ENCODE peak calls at places on chromosomes 4 and X, in five cellular contexts. S, N, C, E and O are unnamed samples.
A peak's percentile ranks its signal among the peaks of the same experiment; 100 is the strongest.

GRCh38 chrX:124015721-124016120 is 54.2 kb downstream of the STAG2 start:
- DNase-seq in N (no peak), S (no peak), E (no peak), C (no peak), O (no peak)

GRCh38 chr4:6763330-6763851 is 19.1 kb upstream of the KIAA0232 start:
- DNase-seq in S (no peak), E (peak; percentile 32), N (no peak), C (peak; percentile 98), O (peak; percentile 96)

GRCh38 chr4:181820518-181820917 is 422.7 kb upstream of the TENM3 start:
- DNase-seq in S (no peak), N (no peak), C (no peak), E (no peak), O (no peak)

GRCh38 chr4:69038582-69038981 is 57.7 kb upstream of the UGT2B7 start:
- DNase-seq in C (no peak), E (no peak), N (no peak), S (no peak), O (peak; percentile 84)

GRCh38 chr4:174935607-174936006 is 17.4 kb downstream of the ADAM29 start:
- DNase-seq in E (no peak), S (no peak), C (no peak), N (no peak), O (no peak)

GRCh38 chr4:153571006-153571545 is 104.9 kb downstream of the TMEM131L start:
- DNase-seq in E (no peak), N (no peak), S (no peak), C (no peak), O (no peak)

GRCh38 chr4:81335221-81335912 is 120.3 kb upstream of the PRKG2 start:
- DNase-seq in S (no peak), N (no peak), E (no peak), C (no peak), O (no peak)

GRCh38 chrX:20515841-20516461 is 249.2 kb upstream of the RPS6KA3 start:
- DNase-seq in S (no peak), C (peak; percentile 89), E (no peak), N (peak; percentile 96), O (peak; percentile 91)

GRCh38 chr4:79855081-79855480 is 217.9 kb downstream of the ANTXR2 start:
- DNase-seq in N (no peak), S (no peak), E (no peak), C (no peak), O (no peak)

GRCh38 chr4:139144161-139144859 is 32.7 kb downstream of the ELF2 start:
- DNase-seq in S (no peak), C (peak; percentile 77), E (no peak), N (peak; percentile 62), O (peak; percentile 66)

GRCh38 chr4:152537881-152538280 is 2.0 kb upstream of the FBXW7 start:
- DNase-seq in N (no peak), C (no peak), S (no peak), E (no peak), O (no peak)

GRCh38 chrX:104482757-104483156 is 83.2 kb upstream of the IL1RAPL2 start:
- DNase-seq in S (no peak), N (no peak), C (no peak), E (no peak), O (peak; percentile 13)
- TF ChIP-seq CTCF in S (no peak), N (no peak), C (peak; percentile 30), E (no peak), O (no peak)

GRCh38 chrX:10041383-10041782 is 74.2 kb downstream of the CLDN34 start:
- DNase-seq in C (no peak), N (peak; percentile 73), S (no peak), E (no peak), O (no peak)
- H3K4me3 ChIP-seq in C (no peak overlapping the region), N (no peak overlapping the region), S (no peak overlapping the region), E (no peak overlapping the region), O (no peak overlapping the region)

DNA sequence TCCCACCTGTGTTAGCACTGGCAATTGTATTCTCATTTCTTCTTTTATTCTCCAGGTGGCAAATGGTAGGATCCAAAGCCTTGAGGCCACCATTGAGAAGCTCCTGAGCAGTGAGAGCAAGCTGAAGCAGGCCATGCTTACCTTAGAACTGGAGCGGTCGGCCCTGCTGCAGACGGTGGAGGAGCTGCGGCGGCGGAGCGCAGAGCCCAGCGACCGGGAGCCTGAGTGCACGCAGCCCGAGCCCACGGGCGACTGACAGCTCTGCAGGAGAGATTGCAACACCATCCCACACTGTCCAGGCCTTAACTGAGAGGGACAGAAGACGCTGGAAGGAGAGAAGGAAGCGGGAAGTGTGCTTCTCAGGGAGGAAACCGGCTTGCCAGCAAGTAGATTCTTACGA is 176.9 kb downstream of the PTTG2 start:
- DNase-seq in N (no peak), S (no peak), E (no peak), C (no peak), O (no peak)
- H3K36me3 ChIP-seq in N (peaks cover 21% of the 10 kb centered on the region), S (peaks cover 7% of the 10 kb centered on the region), E (peaks cover 25% of the 10 kb centered on the region), C (no peaks in the 10 kb centered on the region), O (no peaks in the 10 kb centered on the region)

DNA sequence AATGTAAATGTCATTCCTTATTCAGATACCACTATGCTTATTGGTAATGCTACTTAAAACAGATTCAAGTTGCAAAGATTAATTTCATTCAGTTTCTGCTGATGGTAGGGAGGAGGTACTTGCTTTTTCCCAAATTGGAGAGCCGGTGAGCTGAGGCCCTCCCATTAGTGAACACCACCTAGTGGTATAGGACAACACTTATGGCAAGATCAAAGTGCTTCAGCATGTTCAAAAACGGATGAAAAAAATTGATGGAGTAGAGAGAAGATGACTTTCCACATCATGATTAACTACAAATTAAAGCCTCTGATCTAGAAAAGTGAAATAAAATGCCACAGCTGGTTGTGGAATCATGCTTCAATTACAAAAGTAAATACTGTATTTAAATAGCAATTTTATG is 112.9 kb downstream of the MBNL3 start:
- DNase-seq in S (no peak), C (no peak), E (no peak), N (no peak), O (peak; percentile 10)
- TF ChIP-seq CTCF in S (no peak), C (peak; percentile 27), E (peak; percentile 8), N (no peak), O (peak; percentile 6)

GRCh38 chr4:87978656-87979055 is 3.1 kb downstream of the SPP1 start:
- DNase-seq in C (peak; percentile 29), N (peak; percentile 53), E (no peak), S (no peak), O (peak; percentile 43)
- H3K4me3 ChIP-seq in C (no peak overlapping the region), N (no peak overlapping the region), E (no peak overlapping the region), S (no peak overlapping the region), O (no peak overlapping the region)

DNA sequence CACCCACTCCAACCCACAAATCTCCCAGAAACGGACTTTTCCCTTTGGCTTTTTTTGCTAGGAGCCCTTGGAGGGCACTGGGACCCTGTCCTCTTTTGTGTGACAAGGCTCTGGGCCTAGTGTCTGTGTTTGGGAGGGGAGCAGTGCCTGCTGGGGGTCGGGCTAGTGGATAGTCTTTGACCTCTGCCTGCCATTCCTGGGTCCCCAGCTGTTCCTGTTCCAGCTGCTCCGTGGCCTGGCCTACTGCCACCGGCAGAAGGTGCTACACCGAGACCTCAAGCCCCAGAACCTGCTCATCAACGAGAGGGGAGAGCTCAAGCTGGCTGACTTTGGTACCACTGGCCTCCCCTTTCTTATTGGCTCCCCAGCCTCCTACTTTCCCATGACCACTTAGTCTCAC is 6.7 kb upstream of the USP11 start:
- DNase-seq in C (no peak), S (no peak), E (no peak), N (no peak), O (no peak)
- H3K36me3 ChIP-seq in C (peaks cover 19% of the 10 kb centered on the region), S (peaks cover 21% of the 10 kb centered on the region), E (peaks cover 74% of the 10 kb centered on the region), N (peaks cover 8% of the 10 kb centered on the region), O (peaks cover 14% of the 10 kb centered on the region)